ENCODE peak calls at places on chromosomes 5 and 9, in four cellular contexts. C, B, I and Q are unnamed samples.

GRCh38 chr9:131045300-131046092 is 36.5 kb downstream of the LAMC3 start:
- DNase-seq in I (no peak), C (no peak), B (no peak), Q (no peak)

GRCh38 chr5:72443883-72444282 is 63.3 kb downstream of the ZNF366 start:
- DNase-seq in C (no peak), I (no peak), B (no peak), Q (no peak)

GRCh38 chr5:1282139-1282992 is 12.5 kb downstream of the TERT start:
- DNase-seq in C (no peak), I (no peak), B (no peak), Q (no peak)

GRCh38 chr5:120682851-120683250 is 218.8 kb downstream of the PRR16 start:
- DNase-seq in C (no peak), B (no peak), I (no peak), Q (no peak)

GRCh38 chr5:136560111-136560510 is 194.8 kb upstream of the TRPC7 start:
- DNase-seq in C (no peak), I (no peak), B (no peak), Q (no peak)

GRCh38 chr5:175250426-175250825 is 193.6 kb downstream of the DRD1 start:
- DNase-seq in C (no peak), B (no peak), I (peak; percentile 64), Q (no peak)

GRCh38 chr5:76325876-76326491 is 77.1 kb upstream of the IQGAP2 start:
- DNase-seq in B (no peak), I (no peak), C (no peak), Q (no peak)

GRCh38 chr5:149442563-149443182 is 63.6 kb upstream of the IL17B start:
- DNase-seq in B (no peak), C (peak; percentile 83), I (peak; percentile 84), Q (peak; percentile 74)

GRCh38 chr5:73799401-73799972 is 173.5 kb downstream of the ARHGEF28 start:
- DNase-seq in C (no peak), I (no peak), B (no peak), Q (no peak)

GRCh38 chr5:84524491-84524890 is 139.8 kb upstream of the EDIL3 start:
- DNase-seq in I (no peak), C (no peak), B (no peak), Q (no peak)

GRCh38 chr5:172773481-172774469 is 2.8 kb upstream of the DUSP1 start:
- DNase-seq in C (no peak), I (peak; percentile 68), B (no peak), Q (no peak)

GRCh38 chr5:150057996-150058395 is 28.4 kb downstream of the CSF1R start:
- DNase-seq in I (no peak), B (no peak), C (peak; percentile 28), Q (no peak)

GRCh38 chr9:79569814-79570448 is 1.8 kb upstream of the TLE4 start:
- DNase-seq in I (no peak), B (no peak), C (no peak), Q (no peak)

GRCh38 chr9:76734716-76735115 is 29.5 kb upstream of the PCA3 start:
- DNase-seq in B (no peak), C (no peak), I (no peak), Q (no peak)

GRCh38 chr9:111399772-111400563 is 69.9 kb upstream of the OR2K2 start:
- DNase-seq in I (peak; percentile 41), C (peak; percentile 81), B (peak; percentile 33), Q (no peak)

GRCh38 chr9:86046930-86047341 is 52.4 kb downstream of the GOLM1 start:
- DNase-seq in I (no peak), B (no peak), C (no peak), Q (no peak)

GRCh38 chr9:134834217-134834956 is 46.2 kb upstream of the FCN2 start:
- DNase-seq in B (no peak), C (no peak), I (no peak), Q (no peak)

GRCh38 chr5:137040641-137041340 is 458.3 kb downstream of the SPOCK1 start:
- DNase-seq in C (no peak), B (no peak), I (no peak), Q (no peak)

GRCh38 chr5:167953151-167953788 is 338.2 kb upstream of the WWC1 start:
- DNase-seq in I (no peak), B (no peak), C (no peak), Q (no peak)

GRCh38 chr5:77210091-77211012 is at the start of gene PDE8B:
- DNase-seq in I (peak; percentile 72), B (no peak), C (peak; percentile 51), Q (peak; percentile 29)